ENCODE peak calls at places on chromosomes 12 and 14, in four cellular contexts. One of them, this sample, is unnamed.

GRCh38 chr12:39505025-39505424 is 62.1 kb upstream of the KIF21A start:
- DNase-seq in Calu3: peak
- DNase-seq in mucosa of descending colon: no peak
- DNase-seq in CD8-positive, alpha-beta T cell: no peak
- DNase-seq in this sample: no peak

GRCh38 chr14:22849212-22849819 is 12.9 kb downstream of the MMP14 start:
- DNase-seq in CD8-positive, alpha-beta T cell: no peak
- DNase-seq in mucosa of descending colon: peak
- DNase-seq in Calu3: no peak
- DNase-seq in this sample: no peak

GRCh38 chr12:93954160-93955112 is 193.9 kb upstream of the PLXNC1 start:
- DNase-seq in Calu3: no peak
- DNase-seq in mucosa of descending colon: no peak
- DNase-seq in CD8-positive, alpha-beta T cell: no peak
- DNase-seq in this sample: no peak

GRCh38 chr14:101475468-101476257 is 85.6 kb upstream of the DIO3 start:
- DNase-seq in Calu3: peak
- DNase-seq in mucosa of descending colon: no peak
- DNase-seq in CD8-positive, alpha-beta T cell: peak
- DNase-seq in this sample: peak

GRCh38 chr12:25245491-25245890 is 5.2 kb downstream of the KRAS start:
- DNase-seq in mucosa of descending colon: no peak
- DNase-seq in CD8-positive, alpha-beta T cell: no peak
- DNase-seq in Calu3: no peak
- DNase-seq in this sample: no peak

GRCh38 chr12:124512667-124513296 is 54.6 kb downstream of the NCOR2 start:
- DNase-seq in Calu3: peak
- DNase-seq in CD8-positive, alpha-beta T cell: no peak
- DNase-seq in mucosa of descending colon: peak
- DNase-seq in this sample: peak

GRCh38 chr14:105914738-105915385 is 388.5 kb downstream of the TMEM121 start:
- DNase-seq in mucosa of descending colon: peak
- DNase-seq in CD8-positive, alpha-beta T cell: no peak
- DNase-seq in Calu3: no peak
- DNase-seq in this sample: no peak

GRCh38 chr12:122062832-122063690 is 15.5 kb upstream of the MLXIP start:
- DNase-seq in mucosa of descending colon: no peak
- DNase-seq in CD8-positive, alpha-beta T cell: no peak
- DNase-seq in Calu3: peak
- DNase-seq in this sample: no peak

GRCh38 chr12:42691991-42692557 is 102.5 kb upstream of the PRICKLE1 start:
- DNase-seq in mucosa of descending colon: no peak
- DNase-seq in CD8-positive, alpha-beta T cell: no peak
- DNase-seq in Calu3: peak
- DNase-seq in this sample: peak

GRCh38 chr14:73452341-73453191 is 5.8 kb downstream of the NUMB start:
- DNase-seq in Calu3: no peak
- DNase-seq in CD8-positive, alpha-beta T cell: no peak
- DNase-seq in mucosa of descending colon: no peak
- DNase-seq in this sample: no peak

GRCh38 chr12:26789731-26790644 is 43.0 kb downstream of the ITPR2 start:
- DNase-seq in mucosa of descending colon: peak
- DNase-seq in CD8-positive, alpha-beta T cell: no peak
- DNase-seq in Calu3: no peak
- DNase-seq in this sample: no peak

GRCh38 chr14:20295067-20295466 is 10.7 kb downstream of the TTC5 start:
- DNase-seq in CD8-positive, alpha-beta T cell: no peak
- DNase-seq in Calu3: no peak
- DNase-seq in mucosa of descending colon: no peak
- DNase-seq in this sample: no peak

GRCh38 chr14:58751788-58752187 is 114.0 kb downstream of the DACT1 start:
- DNase-seq in Calu3: no peak
- DNase-seq in mucosa of descending colon: no peak
- DNase-seq in CD8-positive, alpha-beta T cell: no peak
- DNase-seq in this sample: no peak

GRCh38 chr14:23632461-23633159 is 3.6 kb upstream of the DHRS2 start:
- DNase-seq in CD8-positive, alpha-beta T cell: no peak
- DNase-seq in Calu3: no peak
- DNase-seq in mucosa of descending colon: no peak
- DNase-seq in this sample: no peak

GRCh38 chr14:71482701-71483100 is 449.5 kb upstream of the RGS6 start:
- DNase-seq in CD8-positive, alpha-beta T cell: no peak
- DNase-seq in Calu3: no peak
- DNase-seq in mucosa of descending colon: no peak
- DNase-seq in this sample: no peak

GRCh38 chr12:87802721-87803011 is 226.5 kb downstream of the C12orf50 start:
- DNase-seq in mucosa of descending colon: no peak
- DNase-seq in CD8-positive, alpha-beta T cell: no peak
- DNase-seq in Calu3: no peak
- DNase-seq in this sample: no peak

GRCh38 chr14:50452979-50453705 is 56.5 kb upstream of the CDKL1 start:
- DNase-seq in mucosa of descending colon: no peak
- DNase-seq in CD8-positive, alpha-beta T cell: no peak
- DNase-seq in Calu3: no peak
- DNase-seq in this sample: no peak

GRCh38 chr14:89425931-89426330 is 8.9 kb upstream of the FOXN3 start:
- DNase-seq in CD8-positive, alpha-beta T cell: no peak
- DNase-seq in Calu3: no peak
- DNase-seq in mucosa of descending colon: no peak
- DNase-seq in this sample: no peak

GRCh38 chr14:23559010-23559920 is 3.2 kb downstream of the THTPA start:
- DNase-seq in mucosa of descending colon: no peak
- DNase-seq in CD8-positive, alpha-beta T cell: peak
- DNase-seq in Calu3: peak
- DNase-seq in this sample: peak

GRCh38 chr12:95601626-95602025 is 50.4 kb upstream of the USP44 start:
- DNase-seq in Calu3: no peak
- DNase-seq in mucosa of descending colon: no peak
- DNase-seq in CD8-positive, alpha-beta T cell: no peak
- DNase-seq in this sample: no peak

GRCh38 chr12:124687695-124688301 is 120.4 kb upstream of the NCOR2 start:
- DNase-seq in Calu3: no peak
- DNase-seq in mucosa of descending colon: no peak
- DNase-seq in CD8-positive, alpha-beta T cell: peak
- DNase-seq in this sample: no peak